ENCODE peak calls at places on chromosomes 13 and 19, in seven cellular contexts. Y, V, Z, R, O, X and M are unnamed samples.

GRCh38 chr13:112392719-112393118 is 16.6 kb downstream of the SPACA7 start:
- DNase-seq in Y (no peak), V (no peak), Z (no peak), R (no peak), O (no peak), X (no peak), M (no peak)

GRCh38 chr19:47377801-47378200 is 28.7 kb downstream of the DHX34 start:
- DNase-seq in Y (no peak), V (no peak), Z (no peak), R (no peak), O (no peak), X (no peak), M (no peak)

GRCh38 chr19:17475541-17476115 is 5.3 kb downstream of the SLC27A1 start:
- DNase-seq in Y (peak), V (peak), Z (peak), R (no peak), O (peak), X (peak), M (no peak)

GRCh38 chr19:42560731-42561130 is 32.5 kb upstream of the CEACAM1 start:
- DNase-seq in Y (no peak), V (no peak), Z (no peak), R (no peak), O (no peak), X (no peak), M (no peak)

GRCh38 chr19:13883665-13884064 is 6.7 kb downstream of the NANOS3 start:
- DNase-seq in Y (no peak), V (no peak), Z (no peak), R (no peak), O (no peak), X (no peak), M (no peak)

GRCh38 chr19:378706-379105 is 30.2 kb downstream of the C2CD4C start:
- DNase-seq in Y (no peak), V (no peak), Z (no peak), R (no peak), O (no peak), X (no peak), M (peak)

GRCh38 chr19:42216653-42217521 is 590 bp downstream of the DEDD2 start:
- DNase-seq in Y (peak), V (peak), Z (peak), R (no peak), O (no peak), X (peak), M (no peak)

GRCh38 chr19:23787106-23787505 is 28.4 kb upstream of the ZNF681 start:
- DNase-seq in Y (peak), V (no peak), Z (peak), R (no peak), O (no peak), X (no peak), M (no peak)

GRCh38 chr19:47357788-47358680 is 8.9 kb downstream of the DHX34 start:
- DNase-seq in Y (no peak), V (no peak), Z (peak), R (no peak), O (no peak), X (no peak), M (no peak)

GRCh38 chr19:55600336-55601028 is 394 bp downstream of the ZNF524 start:
- DNase-seq in Y (no peak), V (no peak), Z (no peak), R (no peak), O (no peak), X (no peak), M (no peak)

GRCh38 chr13:40149611-40150283 is 494.3 kb downstream of the COG6 start:
- DNase-seq in Y (no peak), V (no peak), Z (peak), R (no peak), O (no peak), X (no peak), M (peak)

GRCh38 chr13:44049546-44049945 is 169.8 kb downstream of the LACC1 start:
- DNase-seq in Y (no peak), V (no peak), Z (no peak), R (no peak), O (no peak), X (no peak), M (no peak)

GRCh38 chr13:44050450-44051063 is 170.9 kb downstream of the LACC1 start:
- DNase-seq in Y (no peak), V (no peak), Z (peak), R (no peak), O (peak), X (no peak), M (no peak)

GRCh38 chr13:44046428-44046827 is 166.7 kb downstream of the LACC1 start:
- DNase-seq in Y (no peak), V (no peak), Z (no peak), R (no peak), O (no peak), X (no peak), M (no peak)

GRCh38 chr13:44051405-44051804 is 171.7 kb downstream of the LACC1 start:
- DNase-seq in Y (no peak), V (no peak), Z (no peak), R (no peak), O (no peak), X (no peak), M (no peak)

GRCh38 chr13:44048326-44048725 is 168.6 kb downstream of the LACC1 start:
- DNase-seq in Y (no peak), V (no peak), Z (no peak), R (no peak), O (no peak), X (no peak), M (no peak)
- TF ChIP-seq CTCF in Y (no peak), V (peak), Z (peak), R (no peak), O (peak), X (no peak), M (no peak)

DNA sequence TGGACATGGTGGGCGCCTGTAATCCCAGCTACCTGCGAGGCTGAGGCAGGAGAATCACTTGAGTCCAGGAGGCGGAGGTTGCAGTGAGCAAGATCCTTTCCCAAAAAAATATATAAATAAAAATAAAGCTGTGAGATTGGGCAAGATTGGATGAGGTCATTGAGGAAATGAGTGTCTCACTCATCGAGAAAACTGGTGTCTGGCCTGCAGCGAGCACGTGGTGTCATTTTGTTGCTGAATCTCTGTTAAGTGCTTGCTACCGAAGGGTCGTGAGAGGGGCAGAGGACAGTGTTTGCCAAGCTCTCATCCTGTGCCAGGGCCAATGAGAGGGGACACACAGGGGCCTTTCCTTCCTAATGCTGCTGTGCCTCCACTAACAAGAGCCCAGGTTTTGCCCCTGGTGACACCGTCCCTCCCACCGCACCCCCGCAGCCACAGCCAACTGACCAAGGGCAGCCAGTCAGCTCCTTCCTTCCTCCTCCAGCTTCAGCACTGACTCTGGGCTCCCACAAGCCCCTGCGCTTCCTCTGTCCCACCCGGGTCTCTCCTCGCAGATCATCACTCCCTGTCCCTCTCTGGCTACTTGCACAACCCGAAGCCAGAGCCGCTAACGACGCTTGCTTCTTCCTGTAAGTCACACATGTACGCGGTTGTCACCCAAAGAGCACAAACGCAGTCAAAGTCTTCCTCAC is 3.2 kb downstream of the POLD1 start:
- DNase-seq in Y (peak), V (no peak), Z (peak), R (no peak), O (no peak), X (peak), M (peak)
- H3K27ac ChIP-seq in Y (no peak), V (no peak), Z (no peak), R (no peak), O (no peak), X (peak), M (no peak)

GRCh38 chr19:3463959-3464796 is 16.1 kb downstream of the SMIM24 start:
- DNase-seq in Y (no peak), V (no peak), Z (no peak), R (no peak), O (no peak), X (no peak), M (no peak)

GRCh38 chr19:3465552-3465951 is 14.8 kb downstream of the SMIM24 start:
- DNase-seq in Y (no peak), V (no peak), Z (no peak), R (no peak), O (no peak), X (no peak), M (no peak)

GRCh38 chr19:3459965-3460582 is 20.3 kb downstream of the SMIM24 start:
- DNase-seq in Y (no peak), V (no peak), Z (no peak), R (no peak), O (no peak), X (no peak), M (no peak)

GRCh38 chr19:3464797-3465235 is 15.5 kb downstream of the SMIM24 start:
- DNase-seq in Y (no peak), V (no peak), Z (no peak), R (no peak), O (no peak), X (no peak), M (no peak)

GRCh38 chr19:3463039-3463958 is 17.0 kb downstream of the SMIM24 start:
- DNase-seq in Y (no peak), V (no peak), Z (no peak), R (no peak), O (no peak), X (no peak), M (no peak)
- H3K4me3 ChIP-seq in Y (no peak), V (no peak), Z (no peak), R (no peak), O (no peak), X (no peak), M (no peak)

GRCh38 chr13:42046448-42046847 is 2.0 kb upstream of the DGKH start:
- DNase-seq in Y (no peak), V (no peak), Z (no peak), R (no peak), O (no peak), X (no peak), M (no peak)

GRCh38 chr13:42047561-42048322 is 706 bp upstream of the DGKH start:
- DNase-seq in Y (no peak), V (peak), Z (peak), R (no peak), O (peak), X (peak), M (no peak)

GRCh38 chr13:42048323-42048624 is 174 bp upstream of the DGKH start:
- DNase-seq in Y (no peak), V (no peak), Z (no peak), R (no peak), O (no peak), X (no peak), M (no peak)

GRCh38 chr13:42049454-42049780 is 969 bp downstream of the DGKH start:
- DNase-seq in Y (no peak), V (no peak), Z (no peak), R (no peak), O (no peak), X (no peak), M (no peak)

GRCh38 chr13:42048625-42049453 is at the start of gene DGKH:
- DNase-seq in Y (peak), V (peak), Z (peak), R (no peak), O (peak), X (peak), M (peak)
- TF ChIP-seq CTCF in Y (no peak), V (peak), Z (no peak), R (peak), O (peak), X (peak), M (peak)

DNA sequence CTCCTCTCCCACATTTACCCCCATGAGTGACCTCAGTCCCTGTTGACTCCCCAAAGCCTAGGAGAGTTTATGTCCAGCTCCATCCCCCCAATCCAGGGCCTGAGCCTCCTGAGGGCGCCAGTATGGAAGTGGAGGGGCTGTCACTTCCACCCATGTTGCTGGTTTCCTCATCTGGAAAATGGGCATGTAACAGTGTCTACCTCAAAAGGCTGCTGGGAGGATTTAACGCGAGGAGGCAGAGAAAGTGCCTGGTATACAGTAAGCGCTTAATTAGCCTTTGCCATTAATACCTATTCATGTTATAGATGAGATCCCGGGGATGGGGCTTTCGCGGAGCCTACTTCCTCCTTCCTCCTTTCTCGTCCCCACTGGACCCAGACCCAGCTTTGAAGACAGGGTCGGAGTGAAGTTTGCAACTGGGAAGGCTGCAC is 477 bp downstream of the TYK2 start:
- DNase-seq in Y (no peak), V (no peak), Z (no peak), R (no peak), O (no peak), X (no peak), M (no peak)
- H3K27ac ChIP-seq in Y (no peak), V (peak), Z (peak), R (peak), O (peak), X (peak), M (peak)

GRCh38 chr13:33679658-33680012 is 138.3 kb upstream of the RFC3 start:
- DNase-seq in Y (no peak), V (no peak), Z (no peak), R (no peak), O (no peak), X (no peak), M (no peak)
- H3K4me3 ChIP-seq in Y (no peak), V (peak), Z (no peak), R (no peak), O (no peak), X (peak), M (no peak)

GRCh38 chr13:32267836-32268439 is 47.2 kb downstream of the ZAR1L start:
- DNase-seq in Y (no peak), V (no peak), Z (no peak), R (no peak), O (peak), X (no peak), M (no peak)
- TF ChIP-seq CTCF in Y (peak), V (peak), Z (peak), R (peak), O (peak), X (peak), M (no peak)

GRCh38 chr13:30924321-30924720 is 8.1 kb upstream of the TEX26 start:
- DNase-seq in Y (no peak), V (no peak), Z (no peak), R (peak), O (no peak), X (no peak), M (no peak)

GRCh38 chr13:30920162-30920561 is 12.3 kb upstream of the TEX26 start:
- DNase-seq in Y (no peak), V (no peak), Z (no peak), R (peak), O (no peak), X (no peak), M (no peak)

GRCh38 chr13:30924726-30925125 is 7.7 kb upstream of the TEX26 start:
- DNase-seq in Y (no peak), V (no peak), Z (no peak), R (no peak), O (no peak), X (no peak), M (no peak)

GRCh38 chr13:30925429-30925828 is 7.0 kb upstream of the TEX26 start:
- DNase-seq in Y (no peak), V (no peak), Z (no peak), R (no peak), O (no peak), X (no peak), M (no peak)

GRCh38 chr13:30923423-30923822 is 9.0 kb upstream of the TEX26 start:
- DNase-seq in Y (no peak), V (no peak), Z (no peak), R (peak), O (no peak), X (no peak), M (no peak)
- H3K27ac ChIP-seq in Y (no peak), V (no peak), Z (no peak), R (no peak), O (no peak), X (no peak), M (peak)

DNA sequence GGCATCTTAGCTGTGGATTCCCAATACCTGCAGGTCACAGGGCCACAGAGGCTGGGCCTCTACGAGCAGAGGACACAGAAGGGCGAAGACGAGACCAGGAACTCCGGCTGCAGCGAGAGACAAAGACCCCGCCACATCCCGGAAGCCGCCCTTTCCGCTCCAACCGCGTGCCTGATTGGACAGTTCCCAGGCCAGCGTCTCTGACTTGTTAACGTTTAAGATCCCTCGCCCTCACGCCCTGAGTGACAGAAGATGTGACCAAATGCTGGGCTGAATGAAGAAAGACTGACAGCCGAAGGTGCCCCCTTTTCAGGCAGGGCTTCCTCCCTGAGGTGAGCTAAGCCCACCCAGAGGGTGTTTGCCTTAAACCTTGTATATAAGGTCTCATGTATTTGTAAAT is at the start of gene ZNF98:
- DNase-seq in Y (no peak), V (peak), Z (no peak), R (no peak), O (no peak), X (no peak), M (no peak)
- H3K4me3 ChIP-seq in Y (no peak), V (peak), Z (no peak), R (peak), O (no peak), X (no peak), M (peak)